ENCODE peak calls at places on chromosomes 1 and 21, in four cellular contexts. T is SHP77, F is iris pigment epithelial cell, Y is A172. L is an unnamed sample.

GRCh38 chr1:204146309-204146708 is 5.5 kb downstream of the ETNK2 start:
- DNase-seq in T (no peak), F (no peak), Y (no peak), L (no peak)

GRCh38 chr1:192635939-192636338 is at the start of gene RGS13:
- DNase-seq in T (no peak), F (no peak), Y (no peak), L (no peak)

GRCh38 chr1:228370439-228370940 is 36.1 kb downstream of the TRIM11 start:
- DNase-seq in T (no peak), F (no peak), Y (no peak), L (no peak)

GRCh38 chr1:182054698-182055326 is 6.7 kb downstream of the ZNF648 start:
- DNase-seq in T (peak; percentile 58), F (peak; percentile 10), Y (peak; percentile 22), L (no peak)

GRCh38 chr1:235901461-235901860 is 34.8 kb upstream of the LYST start:
- DNase-seq in T (no peak), F (peak; percentile 54), Y (peak; percentile 71), L (no peak)

GRCh38 chr1:23613191-23614126 is 54.2 kb upstream of the ID3 start:
- DNase-seq in T (peak; percentile 19), F (no peak), Y (no peak), L (no peak)

GRCh38 chr21:46062471-46063211 is 35.3 kb upstream of the COL6A2 start:
- DNase-seq in T (no peak), F (no peak), Y (no peak), L (no peak)

GRCh38 chr1:7752512-7753417 is 18.3 kb upstream of the VAMP3 start:
- DNase-seq in T (peak; percentile 53), F (peak; percentile 68), Y (peak; percentile 53), L (peak; percentile 55)

GRCh38 chr1:93447481-93448291 is at the start of gene FNBP1L:
- DNase-seq in T (peak; percentile 84), F (peak; percentile 59), Y (peak; percentile 50), L (peak; percentile 97)

GRCh38 chr1:55632058-55632457 is 416.9 kb upstream of the USP24 start:
- DNase-seq in T (no peak), F (peak; percentile 87), Y (peak; percentile 35), L (no peak)

GRCh38 chr21:42220138-42220701 is 1.3 kb downstream of the ABCG1 start:
- DNase-seq in T (peak; percentile 92), F (peak; percentile 63), Y (peak; percentile 85), L (peak; percentile 69)

GRCh38 chr1:204410764-204411450 is 710 bp downstream of the PPP1R15B start:
- DNase-seq in T (peak; percentile 42), F (peak; percentile 59), Y (peak; percentile 47), L (no peak)

GRCh38 chr1:172654535-172654934 is 4.4 kb upstream of the FASLG start:
- DNase-seq in T (no peak), F (peak; percentile 84), Y (peak; percentile 77), L (no peak)

GRCh38 chr1:47650205-47650604 is 212.4 kb downstream of the FOXD2 start:
- DNase-seq in T (peak; percentile 85), F (peak; percentile 98), Y (peak; percentile 91), L (peak; percentile 93)

GRCh38 chr1:150922519-150922975 is 3.6 kb upstream of the SETDB1 start:
- DNase-seq in T (peak; percentile 88), F (peak; percentile 92), Y (peak; percentile 98), L (peak; percentile 41)

GRCh38 chr1:32783851-32784250 is 33.3 kb downstream of the YARS1 start:
- DNase-seq in T (no peak), F (no peak), Y (no peak), L (no peak)

GRCh38 chr1:13813398-13814012 is 113.5 kb downstream of the PRDM2 start:
- DNase-seq in T (no peak), F (peak; percentile 25), Y (no peak), L (no peak)

GRCh38 chr1:8456991-8457390 is 139.1 kb downstream of the SLC45A1 start:
- DNase-seq in T (no peak), F (peak; percentile 40), Y (no peak), L (no peak)

GRCh38 chr1:27571439-27572018 is 32.4 kb downstream of the AHDC1 start:
- DNase-seq in T (no peak), F (no peak), Y (no peak), L (no peak)

GRCh38 chr1:229024528-229025119 is 246.3 kb upstream of the RAB4A start:
- DNase-seq in T (peak; percentile 1), F (peak; percentile 91), Y (peak; percentile 97), L (no peak)

GRCh38 chr21:27831821-27832569 is 865.1 kb upstream of the ADAMTS5 start:
- DNase-seq in T (no peak), F (peak; percentile 84), Y (no peak), L (no peak)

GRCh38 chr1:147245586-147246021 is 3.1 kb downstream of the CHD1L start:
- DNase-seq in T (no peak), F (peak; percentile 9), Y (no peak), L (no peak)

GRCh38 chr1:154212083-154212482 is 6.0 kb upstream of the CFAP141 start:
- DNase-seq in T (no peak), F (no peak), Y (no peak), L (no peak)

GRCh38 chr1:23118957-23119792 is 49.5 kb downstream of the LUZP1 start:
- DNase-seq in T (no peak), F (peak; percentile 62), Y (no peak), L (no peak)

GRCh38 chr1:159942700-159943640 is 2.4 kb downstream of the IGSF9 start:
- DNase-seq in T (no peak), F (no peak), Y (no peak), L (no peak)

L was measured in NCI-H510A.